ENCODE peak calls at places on chromosomes 2 and 18, in five cellular contexts. A, M, N, K and I are unnamed samples.

GRCh38 chr2:84894131-84894586 is 11.3 kb upstream of the TMSB10 start:
- DNase-seq in A (no peak), M (peak; percentile 75), N (no peak), K (no peak), I (no peak)

GRCh38 chr2:206083602-206084467 is 2.1 kb downstream of the INO80D start:
- DNase-seq in A (no peak), M (peak; percentile 32), N (no peak), K (peak; percentile 50), I (no peak)

GRCh38 chr2:128409326-128410034 is 90.8 kb upstream of the HS6ST1 start:
- DNase-seq in A (no peak), M (no peak), N (no peak), K (no peak), I (no peak)

GRCh38 chr2:175293776-175294175 is 112.3 kb upstream of the ATP5MC3 start:
- DNase-seq in A (no peak), M (peak; percentile 62), N (no peak), K (no peak), I (no peak)

GRCh38 chr2:104487381-104487780 is 366.5 kb upstream of the POU3F3 start:
- DNase-seq in A (no peak), M (peak; percentile 0), N (no peak), K (no peak), I (no peak)

GRCh38 chr2:186569906-186570305 is 19.9 kb upstream of the ITGAV start:
- DNase-seq in A (no peak), M (no peak), N (no peak), K (no peak), I (no peak)

GRCh38 chr2:12594590-12594989 is 122.1 kb upstream of the TRIB2 start:
- DNase-seq in A (no peak), M (peak; percentile 70), N (no peak), K (no peak), I (no peak)

GRCh38 chr2:118823666-118824065 is 23.8 kb downstream of the EN1 start:
- DNase-seq in A (no peak), M (no peak), N (no peak), K (no peak), I (no peak)

GRCh38 chr2:185393091-185393490 is 345.5 kb upstream of the FSIP2 start:
- DNase-seq in A (no peak), M (no peak), N (no peak), K (no peak), I (no peak)

GRCh38 chr18:79439201-79440023 is 43.7 kb downstream of the NFATC1 start:
- DNase-seq in A (no peak), M (no peak), N (peak; percentile 36), K (no peak), I (no peak)

DNA sequence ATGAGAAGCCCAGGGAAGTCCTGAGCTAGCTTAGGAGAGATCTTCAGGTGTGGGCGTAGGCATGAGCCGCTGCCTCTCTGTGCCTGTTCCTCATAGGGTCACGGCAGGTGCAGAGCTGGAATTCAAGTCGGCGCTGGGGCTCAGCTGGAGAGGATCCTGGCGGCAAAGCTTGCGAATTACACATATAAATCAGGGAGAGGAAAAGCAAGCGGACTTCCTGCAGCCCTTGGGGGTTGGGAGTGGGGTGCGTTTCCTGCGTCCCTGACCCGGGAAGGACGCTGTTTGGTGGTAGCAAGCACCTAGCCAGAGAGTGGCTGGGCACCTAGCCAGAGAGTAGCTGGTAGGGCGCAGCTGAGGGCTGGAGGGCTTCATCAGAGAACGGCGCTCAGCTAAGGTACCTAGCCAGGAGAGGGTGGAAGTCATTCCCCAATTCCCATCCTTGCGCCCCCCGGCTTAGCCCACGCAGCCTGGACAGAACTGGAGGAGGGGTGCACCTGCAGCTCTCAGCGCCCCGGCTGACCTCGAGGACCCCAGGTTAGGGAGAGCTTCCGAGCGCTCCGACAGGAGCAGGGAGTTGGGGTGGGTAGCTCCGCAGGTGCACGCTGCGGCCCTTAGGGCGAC is 459 bp upstream of the EFR3B start:
- DNase-seq in A (peak; percentile 29), M (peak; percentile 64), N (no peak), K (peak; percentile 70), I (peak; percentile 76)
- TF ChIP-seq CTCF in A (peak; percentile 11), M (peak; percentile 42), N (peak; percentile 33), K (peak; percentile 46), I (peak; percentile 67)

GRCh38 chr2:74834806-74835755 is 1.2 kb downstream of the HK2 start:
- DNase-seq in A (peak; percentile 23), M (peak; percentile 62), N (no peak), K (peak; percentile 68), I (peak; percentile 76)
- TF ChIP-seq CTCF in A (no peak), M (no peak), N (no peak), K (no peak), I (no peak)

GRCh38 chr2:179855673-179856072 is 5.7 kb downstream of the ZNF385B start:
- DNase-seq in A (no peak), M (no peak), N (no peak), K (no peak), I (no peak)

GRCh38 chr2:179854891-179855290 is 6.5 kb downstream of the ZNF385B start:
- DNase-seq in A (no peak), M (no peak), N (no peak), K (no peak), I (no peak)

GRCh38 chr2:179850188-179850587 is 11.2 kb downstream of the ZNF385B start:
- DNase-seq in A (no peak), M (peak; percentile 46), N (peak; percentile 14), K (no peak), I (no peak)

GRCh38 chr2:179853108-179853507 is 8.3 kb downstream of the ZNF385B start:
- DNase-seq in A (no peak), M (no peak), N (no peak), K (no peak), I (no peak)

GRCh38 chr2:179849719-179850118 is 11.7 kb downstream of the ZNF385B start:
- DNase-seq in A (no peak), M (no peak), N (no peak), K (no peak), I (no peak)
- TF ChIP-seq CTCF in A (no peak), M (no peak), N (no peak), K (no peak), I (no peak)

GRCh38 chr2:8430628-8431027 is 251.2 kb upstream of the ID2 start:
- DNase-seq in A (no peak), M (no peak), N (no peak), K (no peak), I (no peak)
- TF ChIP-seq CTCF in A (no peak), M (no peak), N (no peak), K (no peak), I (no peak)

GRCh38 chr2:220221904-220222495 is 594.6 kb downstream of the SLC4A3 start:
- DNase-seq in A (no peak), M (no peak), N (no peak), K (no peak), I (no peak)

GRCh38 chr2:220227272-220227920 is 600.0 kb downstream of the SLC4A3 start:
- DNase-seq in A (no peak), M (no peak), N (peak; percentile 50), K (no peak), I (no peak)

GRCh38 chr2:220226076-220226475 is 598.6 kb downstream of the SLC4A3 start:
- DNase-seq in A (no peak), M (no peak), N (no peak), K (no peak), I (no peak)

GRCh38 chr2:220226541-220226940 is 599.1 kb downstream of the SLC4A3 start:
- DNase-seq in A (no peak), M (no peak), N (no peak), K (no peak), I (no peak)

GRCh38 chr2:220224711-220225519 is 597.5 kb downstream of the SLC4A3 start:
- DNase-seq in A (no peak), M (peak; percentile 86), N (peak; percentile 89), K (no peak), I (no peak)
- TF ChIP-seq CTCF in A (no peak), M (no peak), N (no peak), K (no peak), I (no peak)

GRCh38 chr2:233353769-233354499 is at the start of gene DGKD:
- DNase-seq in A (no peak), M (peak; percentile 33), N (no peak), K (peak; percentile 82), I (no peak)
- TF ChIP-seq CTCF in A (peak; percentile 57), M (peak; percentile 8), N (peak; percentile 45), K (peak; percentile 23), I (peak; percentile 50)

GRCh38 chr2:677056-677949 is at the start of gene TMEM18:
- DNase-seq in A (peak; percentile 95), M (peak; percentile 99), N (peak; percentile 97), K (no peak), I (no peak)
- TF ChIP-seq CTCF in A (peak; percentile 16), M (peak; percentile 17), N (peak; percentile 21), K (no peak), I (peak; percentile 60)

GRCh38 chr2:74887445-74887951 is 53.6 kb downstream of the HK2 start:
- DNase-seq in A (no peak), M (peak; percentile 98), N (peak; percentile 67), K (no peak), I (no peak)

GRCh38 chr2:74886811-74887210 is 52.9 kb downstream of the HK2 start:
- DNase-seq in A (no peak), M (no peak), N (no peak), K (no peak), I (no peak)

GRCh38 chr2:74889159-74889558 is 55.2 kb downstream of the HK2 start:
- DNase-seq in A (no peak), M (no peak), N (no peak), K (no peak), I (no peak)

GRCh38 chr2:74886251-74886650 is 52.3 kb downstream of the HK2 start:
- DNase-seq in A (no peak), M (no peak), N (no peak), K (no peak), I (peak; percentile 48)

GRCh38 chr2:74887961-74888670 is 54.2 kb downstream of the HK2 start:
- DNase-seq in A (no peak), M (no peak), N (no peak), K (no peak), I (no peak)
- TF ChIP-seq CTCF in A (no peak), M (peak; percentile 26), N (no peak), K (no peak), I (no peak)